ENCODE peak calls at places on chromosomes 2 and 18, in five cellular contexts. D is GM12878, X is H1, Q is SK-N-SH, O is sigmoid colon. G is an unnamed sample.
A peak's percentile ranks its signal among the peaks of the same experiment; 100 is the strongest.

GRCh38 chr2:2187196-2187595 is 143.9 kb downstream of the MYT1L start:
- DNase-seq in D (no peak), X (no peak), Q (no peak), O (no peak), G (no peak)

GRCh38 chr2:206558492-206558891 is 83.8 kb upstream of the FAM237A start:
- DNase-seq in D (no peak), X (no peak), Q (no peak), O (no peak), G (no peak)

GRCh38 chr18:57148263-57148662 is 1.4 kb downstream of the BOD1L2 start:
- DNase-seq in D (no peak), X (no peak), Q (no peak), O (no peak), G (no peak)

GRCh38 chr18:49565656-49566055 is 3.8 kb downstream of the LIPG start:
- DNase-seq in D (no peak), X (no peak), Q (peak; percentile 65), O (no peak), G (no peak)

GRCh38 chr2:175450029-175450428 is 268.5 kb upstream of the ATP5MC3 start:
- DNase-seq in D (no peak), X (no peak), Q (no peak), O (no peak), G (no peak)

GRCh38 chr2:98897746-98898145 is 38.3 kb downstream of the CRACDL start:
- DNase-seq in D (no peak), X (no peak), Q (no peak), O (no peak), G (no peak)

GRCh38 chr18:35029770-35030169 is 11.4 kb upstream of the MAPRE2 start:
- DNase-seq in D (no peak), X (no peak), Q (no peak), O (no peak), G (no peak)

GRCh38 chr2:73939419-73939818 is 12.7 kb downstream of the DGUOK start:
- DNase-seq in D (no peak), X (peak; percentile 7), Q (no peak), O (no peak), G (no peak)

GRCh38 chr2:47198985-47199451 is 43.9 kb upstream of the STPG4 start:
- DNase-seq in D (no peak), X (no peak), Q (no peak), O (no peak), G (no peak)

GRCh38 chr2:132736059-132736458 is 66.1 kb upstream of the LYPD1 start:
- DNase-seq in D (no peak), X (no peak), Q (no peak), O (no peak), G (no peak)

GRCh38 chr2:218745160-218745558 is 34.5 kb downstream of the TTLL4 start:
- DNase-seq in D (no peak), X (no peak), Q (no peak), O (no peak), G (no peak)

GRCh38 chr18:5556317-5556974 is 12.6 kb upstream of the EPB41L3 start:
- DNase-seq in D (no peak), X (no peak), Q (no peak), O (no peak), G (no peak)

GRCh38 chr18:8286303-8286702 is 322.9 kb upstream of the RAB12 start:
- DNase-seq in D (no peak), X (no peak), Q (no peak), O (no peak), G (no peak)

GRCh38 chr2:91477731-91478672 is 2786.5 kb downstream of the RPIA start:
- DNase-seq in D (no peak), X (no peak), Q (peak; percentile 73), O (peak; percentile 64), G (no peak)

GRCh38 chr2:67790622-67791021 is 272.2 kb downstream of the C1D start:
- DNase-seq in D (no peak), X (no peak), Q (no peak), O (no peak), G (no peak)

GRCh38 chr2:96668771-96669170 is 26.2 kb downstream of the FER1L5 start:
- DNase-seq in D (no peak), X (no peak), Q (no peak), O (no peak), G (no peak)

GRCh38 chr18:57437782-57438668 is 2.9 kb downstream of the ONECUT2 start:
- DNase-seq in D (no peak), X (no peak), Q (peak; percentile 90), O (no peak), G (no peak)

GRCh38 chr2:239157766-239158165 is 243.1 kb downstream of the HDAC4 start:
- DNase-seq in D (no peak), X (no peak), Q (no peak), O (peak; percentile 71), G (no peak)

GRCh38 chr18:10851824-10852225 is 297.5 kb downstream of the PIEZO2 start:
- DNase-seq in D (peak; percentile 61), X (no peak), Q (peak; percentile 29), O (no peak), G (peak; percentile 12)

GRCh38 chr2:153145470-153145869 is 333.1 kb downstream of the RPRM start:
- DNase-seq in D (no peak), X (no peak), Q (no peak), O (no peak), G (no peak)

GRCh38 chr2:160220545-160221009 is 20.5 kb upstream of the ITGB6 start:
- DNase-seq in D (no peak), X (no peak), Q (no peak), O (no peak), G (no peak)

GRCh38 chr2:30024281-30024680 is 102.9 kb upstream of the ALK start:
- DNase-seq in D (no peak), X (no peak), Q (no peak), O (no peak), G (no peak)

GRCh38 chr2:2664989-2665833 is 334.1 kb upstream of the MYT1L start:
- DNase-seq in D (no peak), X (no peak), Q (no peak), O (peak; percentile 60), G (peak; percentile 48)

GRCh38 chr2:232292395-232293154 is 86.0 kb upstream of the ALPP start:
- DNase-seq in D (no peak), X (peak; percentile 46), Q (peak; percentile 25), O (no peak), G (no peak)

GRCh38 chr2:3377279-3377611 is 373 bp downstream of the EIPR1 start:
- DNase-seq in D (peak; percentile 19), X (no peak), Q (peak; percentile 76), O (no peak), G (no peak)

GRCh38 chr2:50143822-50144575 is 887.9 kb downstream of the NRXN1 start:
- DNase-seq in D (peak; percentile 24), X (no peak), Q (peak; percentile 43), O (no peak), G (peak; percentile 35)

GRCh38 chr2:177397501-177398289 is 5.1 kb downstream of the AGPS start:
- DNase-seq in D (no peak), X (no peak), Q (no peak), O (peak; percentile 73), G (no peak)

GRCh38 chr18:58451115-58451971 is 177.5 kb downstream of the ALPK2 start:
- DNase-seq in D (no peak), X (no peak), Q (no peak), O (no peak), G (no peak)

GRCh38 chr18:58447342-58448190 is 181.3 kb downstream of the ALPK2 start:
- DNase-seq in D (no peak), X (no peak), Q (peak; percentile 45), O (peak; percentile 70), G (no peak)

GRCh38 chr18:58443671-58444070 is 185.2 kb downstream of the ALPK2 start:
- DNase-seq in D (no peak), X (no peak), Q (no peak), O (peak; percentile 7), G (no peak)

GRCh38 chr18:58449366-58449935 is 179.4 kb downstream of the ALPK2 start:
- DNase-seq in D (no peak), X (no peak), Q (no peak), O (no peak), G (no peak)

GRCh38 chr18:58446661-58447060 is 182.2 kb downstream of the ALPK2 start:
- DNase-seq in D (no peak), X (no peak), Q (no peak), O (no peak), G (no peak)
- TF ChIP-seq POLR2AphosphoS5 in D (no peak), X (no peak), Q (no peak), O (no peak), G (no peak)

GRCh38 chr2:189782221-189782671 is 1.9 kb downstream of the ORMDL1 start:
- DNase-seq in D (no peak), X (no peak), Q (no peak), O (no peak), G (no peak)
- H3K4me3 ChIP-seq in D (peak overlapping the region; percentile 86), X (no peak overlapping the region), Q (peak overlapping the region; percentile 80), O (no peak overlapping the region), G (peak overlapping the region; percentile 96)

GRCh38 chr2:59655809-59656208 is 897.6 kb downstream of the BCL11A start:
- DNase-seq in D (no peak), X (no peak), Q (no peak), O (no peak), G (no peak)
- TF ChIP-seq POLR2AphosphoS5 in D (no peak), X (no peak), Q (no peak), O (no peak), G (no peak)

GRCh38 chr2:11829324-11829946 is 83.0 kb downstream of the LPIN1 start:
- DNase-seq in D (peak; percentile 51), X (peak; percentile 60), Q (peak; percentile 89), O (peak; percentile 79), G (peak; percentile 46)
- H3K4me3 ChIP-seq in D (peak overlapping the region; percentile 38), X (no peak overlapping the region), Q (peak overlapping the region; percentile 32), O (no peak overlapping the region), G (peak overlapping the region; percentile 53)

GRCh38 chr2:217327981-217328760 is 468.3 kb upstream of the TNP1 start:
- DNase-seq in D (no peak), X (no peak), Q (no peak), O (no peak), G (no peak)
- TF ChIP-seq POLR2AphosphoS5 in D (no peak), X (no peak), Q (no peak), O (peak; percentile 34), G (no peak)

G was measured in Panc1.